ENCODE peak calls at places on chromosomes 5 and 9, in five cellular contexts. One of them, this sample, is unnamed.

GRCh38 chr5:86786955-86787354 is 169.2 kb downstream of the COX7C start:
- DNase-seq in HEK293T: peak
- DNase-seq in HepG2: no peak
- DNase-seq in K562: peak
- DNase-seq in A549: no peak
- DNase-seq in this sample: no peak

GRCh38 chr9:4293293-4293931 is 6.5 kb downstream of the GLIS3 start:
- DNase-seq in HEK293T: no peak
- DNase-seq in HepG2: no peak
- DNase-seq in K562: no peak
- DNase-seq in A549: peak
- DNase-seq in this sample: peak

GRCh38 chr5:57383093-57383861 is 99.3 kb downstream of the ACTBL2 start:
- DNase-seq in HEK293T: peak
- DNase-seq in HepG2: peak
- DNase-seq in K562: peak
- DNase-seq in A549: peak
- DNase-seq in this sample: peak

GRCh38 chr5:132308701-132309100 is 14.5 kb downstream of the SLC22A4 start:
- DNase-seq in HEK293T: no peak
- DNase-seq in HepG2: no peak
- DNase-seq in K562: no peak
- DNase-seq in A549: no peak
- DNase-seq in this sample: no peak

GRCh38 chr5:35856186-35857003 is at the start of gene IL7R:
- DNase-seq in HEK293T: no peak
- DNase-seq in HepG2: no peak
- DNase-seq in K562: no peak
- DNase-seq in A549: no peak
- DNase-seq in this sample: peak

GRCh38 chr9:81649475-81649874 is 39.9 kb downstream of the TLE1 start:
- DNase-seq in HEK293T: no peak
- DNase-seq in HepG2: no peak
- DNase-seq in K562: no peak
- DNase-seq in A549: no peak
- DNase-seq in this sample: no peak

GRCh38 chr5:95284512-95285405 is at the start of gene MCTP1:
- DNase-seq in HEK293T: peak
- DNase-seq in HepG2: no peak
- DNase-seq in K562: no peak
- DNase-seq in A549: peak
- DNase-seq in this sample: no peak

GRCh38 chr9:121474225-121474947 is 25.3 kb downstream of the GGTA1 start:
- DNase-seq in HEK293T: no peak
- DNase-seq in HepG2: no peak
- DNase-seq in K562: no peak
- DNase-seq in A549: no peak
- DNase-seq in this sample: no peak

GRCh38 chr5:143066556-143067281 is 296.5 kb downstream of the ARHGAP26 start:
- DNase-seq in HEK293T: no peak
- DNase-seq in HepG2: no peak
- DNase-seq in K562: no peak
- DNase-seq in A549: peak
- DNase-seq in this sample: no peak

GRCh38 chr5:151264113-151264512 is 11.1 kb downstream of the GM2A start:
- DNase-seq in HEK293T: no peak
- DNase-seq in HepG2: no peak
- DNase-seq in K562: no peak
- DNase-seq in A549: no peak
- DNase-seq in this sample: peak

GRCh38 chr9:90972057-90972456 is 170.4 kb downstream of the SYK start:
- DNase-seq in HEK293T: no peak
- DNase-seq in HepG2: no peak
- DNase-seq in K562: no peak
- DNase-seq in A549: no peak
- DNase-seq in this sample: no peak

GRCh38 chr9:134229466-134230091 is 65.2 kb upstream of the RNU6ATAC start:
- DNase-seq in HEK293T: no peak
- DNase-seq in HepG2: no peak
- DNase-seq in K562: no peak
- DNase-seq in A549: no peak
- DNase-seq in this sample: no peak

GRCh38 chr5:176596069-176596656 is 13.8 kb downstream of the GPRIN1 start:
- DNase-seq in HEK293T: no peak
- DNase-seq in HepG2: no peak
- DNase-seq in K562: no peak
- DNase-seq in A549: no peak
- DNase-seq in this sample: no peak

GRCh38 chr5:180555168-180555921 is 36.0 kb downstream of the SCGB3A1 start:
- DNase-seq in HEK293T: no peak
- DNase-seq in HepG2: no peak
- DNase-seq in K562: peak
- DNase-seq in A549: peak
- DNase-seq in this sample: peak

GRCh38 chr5:8363133-8363532 is 494.2 kb downstream of the MTRR start:
- DNase-seq in HEK293T: no peak
- DNase-seq in HepG2: no peak
- DNase-seq in K562: no peak
- DNase-seq in A549: no peak
- DNase-seq in this sample: peak

GRCh38 chr5:148805323-148806290 is 20.8 kb upstream of the ADRB2 start:
- DNase-seq in HEK293T: no peak
- DNase-seq in HepG2: no peak
- DNase-seq in K562: peak
- DNase-seq in A549: no peak
- DNase-seq in this sample: peak

GRCh38 chr5:149012350-149012749 is 50.5 kb downstream of the SH3TC2 start:
- DNase-seq in HEK293T: no peak
- DNase-seq in HepG2: no peak
- DNase-seq in K562: no peak
- DNase-seq in A549: no peak
- DNase-seq in this sample: no peak

GRCh38 chr9:89428901-89429890 is 68.7 kb downstream of the SEMA4D start:
- DNase-seq in HEK293T: no peak
- DNase-seq in HepG2: no peak
- DNase-seq in K562: peak
- DNase-seq in A549: peak
- DNase-seq in this sample: no peak
- TF ChIP-seq BHLHE40 in HEK293T: no peak
- TF ChIP-seq BHLHE40 in HepG2: no peak
- TF ChIP-seq BHLHE40 in K562: no peak
- TF ChIP-seq BHLHE40 in A549: no peak
- TF ChIP-seq BHLHE40 in this sample: no peak

GRCh38 chr9:127162046-127162445 is 39.6 kb upstream of the ANGPTL2 start:
- DNase-seq in HEK293T: no peak
- DNase-seq in HepG2: no peak
- DNase-seq in K562: no peak
- DNase-seq in A549: no peak
- DNase-seq in this sample: peak
- TF ChIP-seq BHLHE40 in HEK293T: no peak
- TF ChIP-seq BHLHE40 in HepG2: no peak
- TF ChIP-seq BHLHE40 in K562: no peak
- TF ChIP-seq BHLHE40 in A549: no peak
- TF ChIP-seq BHLHE40 in this sample: no peak

GRCh38 chr9:34463098-34463900 is 4.7 kb downstream of the DNAI1 start:
- DNase-seq in HEK293T: no peak
- DNase-seq in HepG2: no peak
- DNase-seq in K562: no peak
- DNase-seq in A549: peak
- DNase-seq in this sample: peak
- TF ChIP-seq BHLHE40 in HEK293T: no peak
- TF ChIP-seq BHLHE40 in HepG2: no peak
- TF ChIP-seq BHLHE40 in K562: no peak
- TF ChIP-seq BHLHE40 in A549: no peak
- TF ChIP-seq BHLHE40 in this sample: no peak

DNA sequence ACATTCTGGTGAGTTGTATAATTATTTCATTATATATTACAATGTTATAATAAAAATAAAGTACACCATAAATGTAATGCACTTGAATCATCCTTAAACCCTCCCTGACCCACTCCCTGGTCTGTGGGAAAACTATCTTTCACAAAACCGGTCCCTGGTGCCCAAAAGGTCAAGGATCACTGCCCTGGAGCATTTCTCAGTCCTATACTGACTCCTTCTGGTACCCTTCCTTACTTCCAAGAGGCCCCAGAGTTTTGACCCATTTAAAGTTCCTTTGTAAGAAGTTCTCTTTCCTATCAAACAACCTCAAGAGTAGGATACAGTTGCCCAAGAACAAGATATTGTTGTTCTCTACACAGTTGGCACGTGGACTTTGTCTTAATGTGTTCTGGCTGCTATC is 88.9 kb upstream of the TRPM3 start:
- DNase-seq in HEK293T: no peak
- DNase-seq in HepG2: no peak
- DNase-seq in K562: no peak
- DNase-seq in A549: no peak
- DNase-seq in this sample: no peak
- TF ChIP-seq BHLHE40 in HEK293T: no peak
- TF ChIP-seq BHLHE40 in HepG2: no peak
- TF ChIP-seq BHLHE40 in K562: no peak
- TF ChIP-seq BHLHE40 in A549: no peak
- TF ChIP-seq BHLHE40 in this sample: no peak

GRCh38 chr5:58503634-58504033 is 12.4 kb downstream of the GAPT start:
- DNase-seq in HEK293T: no peak
- DNase-seq in HepG2: no peak
- DNase-seq in K562: no peak
- DNase-seq in A549: no peak
- DNase-seq in this sample: no peak

GRCh38 chr5:58502032-58502431 is 10.8 kb downstream of the GAPT start:
- DNase-seq in HEK293T: no peak
- DNase-seq in HepG2: no peak
- DNase-seq in K562: no peak
- DNase-seq in A549: no peak
- DNase-seq in this sample: no peak

GRCh38 chr5:58505971-58506640 is 14.9 kb downstream of the GAPT start:
- DNase-seq in HEK293T: no peak
- DNase-seq in HepG2: no peak
- DNase-seq in K562: no peak
- DNase-seq in A549: no peak
- DNase-seq in this sample: no peak

GRCh38 chr5:58505502-58505901 is 14.3 kb downstream of the GAPT start:
- DNase-seq in HEK293T: no peak
- DNase-seq in HepG2: no peak
- DNase-seq in K562: no peak
- DNase-seq in A549: no peak
- DNase-seq in this sample: no peak

DNA sequence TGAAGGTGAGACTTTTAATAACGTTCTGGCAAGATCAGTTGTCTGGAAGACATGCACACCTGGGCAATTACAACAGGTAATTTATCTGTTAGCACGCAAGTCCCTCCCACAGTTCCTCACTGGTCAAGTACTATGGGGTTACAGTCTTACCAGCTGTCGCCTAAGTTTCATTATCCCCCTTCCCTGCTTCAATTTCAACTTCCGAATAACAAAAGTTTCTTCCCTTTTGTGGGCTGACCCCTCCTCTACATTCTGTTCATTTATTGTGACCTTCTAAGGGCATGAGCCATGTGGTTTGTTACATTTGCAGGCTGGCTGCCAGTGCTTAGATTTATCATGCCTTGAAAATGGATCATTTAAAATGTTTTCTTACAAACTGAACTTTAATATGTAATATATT is 16.5 kb downstream of the GAPT start:
- DNase-seq in HEK293T: no peak
- DNase-seq in HepG2: no peak
- DNase-seq in K562: no peak
- DNase-seq in A549: no peak
- DNase-seq in this sample: no peak
- TF ChIP-seq BHLHE40 in HEK293T: no peak
- TF ChIP-seq BHLHE40 in HepG2: no peak
- TF ChIP-seq BHLHE40 in K562: no peak
- TF ChIP-seq BHLHE40 in A549: no peak
- TF ChIP-seq BHLHE40 in this sample: no peak

GRCh38 chr9:107866912-107867311 is 377.3 kb upstream of the KLF4 start:
- DNase-seq in HEK293T: no peak
- DNase-seq in HepG2: no peak
- DNase-seq in K562: no peak
- DNase-seq in A549: no peak
- DNase-seq in this sample: peak
- TF ChIP-seq BHLHE40 in HEK293T: no peak
- TF ChIP-seq BHLHE40 in HepG2: no peak
- TF ChIP-seq BHLHE40 in K562: no peak
- TF ChIP-seq BHLHE40 in A549: no peak
- TF ChIP-seq BHLHE40 in this sample: no peak